ENCODE peak calls at places on chromosomes 7 and 10, in five cellular contexts. M, Y, K, L and Q are unnamed samples.

GRCh38 chr7:94266278-94266677 is 128.4 kb upstream of the COL1A2 start:
- DNase-seq in M (no peak), L (no peak), K (no peak), Y (no peak), Q (no peak)

GRCh38 chr10:128011059-128011979 is 104.4 kb downstream of the PTPRE start:
- DNase-seq in L (peak), Y (peak), M (peak), K (peak), Q (peak)

GRCh38 chr7:142114207-142114606 is 2.7 kb downstream of the MGAM2 start:
- DNase-seq in Y (no peak), K (no peak), L (no peak), M (peak), Q (no peak)

GRCh38 chr10:69786791-69787190 is 14.9 kb upstream of the COL13A1 start:
- DNase-seq in Y (peak), K (no peak), M (no peak), L (no peak), Q (peak)

GRCh38 chr7:133364959-133365680 is 112.2 kb downstream of the EXOC4 start:
- DNase-seq in K (no peak), Y (peak), L (no peak), M (no peak), Q (peak)

GRCh38 chr7:1555813-1556540 is at the start of gene TMEM184A:
- DNase-seq in Y (no peak), L (peak), K (peak), M (peak), Q (no peak)

GRCh38 chr10:82252081-82252480 is 377.1 kb downstream of the NRG3 start:
- DNase-seq in Y (no peak), K (no peak), M (no peak), L (no peak), Q (no peak)

GRCh38 chr7:99504281-99504602 is 220 bp upstream of the ZKSCAN5 start:
- DNase-seq in M (no peak), K (no peak), L (no peak), Y (no peak), Q (no peak)

GRCh38 chr7:91126762-91127161 is 137.5 kb upstream of the FZD1 start:
- DNase-seq in Y (no peak), M (no peak), L (no peak), K (no peak), Q (no peak)

GRCh38 chr7:47170516-47170915 is 411.4 kb downstream of the TNS3 start:
- DNase-seq in Y (no peak), M (no peak), K (no peak), L (no peak), Q (no peak)

GRCh38 chr7:10934292-10934691 is 39.4 kb upstream of the PHF14 start:
- DNase-seq in Y (no peak), L (no peak), M (no peak), K (no peak), Q (peak)

GRCh38 chr7:101673951-101674350 is 44.9 kb upstream of the MYL10 start:
- DNase-seq in M (no peak), K (no peak), Y (no peak), L (no peak), Q (no peak)

GRCh38 chr7:155858521-155859061 is 46.3 kb upstream of the SHH start:
- DNase-seq in L (no peak), M (peak), Y (peak), K (no peak), Q (peak)

GRCh38 chr10:84008878-84009277 is 130.4 kb upstream of the GHITM start:
- DNase-seq in L (no peak), Y (no peak), K (no peak), M (no peak), Q (peak)

GRCh38 chr7:85322252-85322651 is 135.4 kb upstream of the SEMA3D start:
- DNase-seq in M (peak), Y (no peak), K (no peak), L (no peak), Q (no peak)

GRCh38 chr7:38330861-38331709 is 57.6 kb upstream of the TARP start:
- DNase-seq in L (no peak), M (no peak), Y (no peak), K (no peak), Q (no peak)

GRCh38 chr10:48306870-48307531 is 524 bp downstream of the MAPK8 start:
- DNase-seq in Y (peak), L (peak), M (peak), K (peak), Q (peak)

GRCh38 chr10:133241501-133242205 is 4.0 kb downstream of the VENTX start:
- DNase-seq in Y (no peak), L (no peak), K (no peak), M (no peak), Q (no peak)

GRCh38 chr7:50657341-50657873 is 92.2 kb upstream of the DDC start:
- DNase-seq in K (no peak), M (no peak), Y (peak), L (no peak), Q (peak)

GRCh38 chr7:156854654-156855053 is 38.3 kb downstream of the LMBR1 start:
- DNase-seq in Y (no peak), K (no peak), M (no peak), L (no peak), Q (no peak)

GRCh38 chr7:24786941-24787340 is 29.7 kb upstream of the GSDME start:
- DNase-seq in M (no peak), L (no peak), K (no peak), Y (peak), Q (peak)

GRCh38 chr10:27659786-27660185 is 85.8 kb downstream of the MKX start:
- DNase-seq in M (no peak), K (peak), Y (peak), L (no peak), Q (peak)

GRCh38 chr10:72673280-72673679 is 18.7 kb upstream of the MCU start:
- DNase-seq in L (no peak), Y (no peak), K (no peak), M (no peak), Q (no peak)